ENCODE peak calls at places on chromosomes 11 and 22, in ten cellular contexts. One of them, this sample, is unnamed.
A peak's percentile ranks its signal among the peaks of the same experiment; 100 is the strongest.

GRCh38 chr22:34587357-34588356 is 478.3 kb upstream of the ISX start:
- DNase-seq in colonic mucosa: no peak
- DNase-seq in thoracic aorta: no peak
- DNase-seq in pancreas: peak; percentile 40
- DNase-seq in BE2C: no peak
- DNase-seq in prostate gland: peak; percentile 59
- DNase-seq in HCT116: no peak
- DNase-seq in left ventricle myocardium inferior: no peak
- DNase-seq in body of pancreas: peak; percentile 10
- DNase-seq in A673: no peak
- DNase-seq in this sample: no peak

GRCh38 chr22:43707650-43708049 is 104.5 kb downstream of the EFCAB6 start:
- DNase-seq in colonic mucosa: no peak
- DNase-seq in thoracic aorta: no peak
- DNase-seq in pancreas: no peak
- DNase-seq in BE2C: no peak
- DNase-seq in prostate gland: no peak
- DNase-seq in HCT116: peak; percentile 1
- DNase-seq in left ventricle myocardium inferior: no peak
- DNase-seq in body of pancreas: no peak
- DNase-seq in A673: no peak
- DNase-seq in this sample: no peak

GRCh38 chr11:78954261-78954660 is 379.6 kb upstream of the NARS2 start:
- DNase-seq in colonic mucosa: no peak
- DNase-seq in thoracic aorta: no peak
- DNase-seq in pancreas: no peak
- DNase-seq in BE2C: no peak
- DNase-seq in prostate gland: peak; percentile 45
- DNase-seq in HCT116: no peak
- DNase-seq in left ventricle myocardium inferior: no peak
- DNase-seq in body of pancreas: no peak
- DNase-seq in A673: no peak
- DNase-seq in this sample: no peak

GRCh38 chr22:45837507-45837906 is 139.5 kb downstream of the WNT7B start:
- DNase-seq in colonic mucosa: no peak
- DNase-seq in thoracic aorta: no peak
- DNase-seq in pancreas: no peak
- DNase-seq in BE2C: no peak
- DNase-seq in prostate gland: no peak
- DNase-seq in HCT116: no peak
- DNase-seq in left ventricle myocardium inferior: no peak
- DNase-seq in body of pancreas: no peak
- DNase-seq in A673: no peak
- DNase-seq in this sample: no peak

GRCh38 chr11:86182976-86183584 is 61.5 kb upstream of the EED start:
- DNase-seq in colonic mucosa: peak; percentile 64
- DNase-seq in thoracic aorta: no peak
- DNase-seq in pancreas: no peak
- DNase-seq in BE2C: no peak
- DNase-seq in prostate gland: no peak
- DNase-seq in HCT116: no peak
- DNase-seq in left ventricle myocardium inferior: no peak
- DNase-seq in body of pancreas: no peak
- DNase-seq in A673: no peak
- DNase-seq in this sample: no peak

GRCh38 chr11:85263328-85263727 is 363.8 kb downstream of the DLG2 start:
- DNase-seq in colonic mucosa: no peak
- DNase-seq in thoracic aorta: no peak
- DNase-seq in pancreas: no peak
- DNase-seq in BE2C: no peak
- DNase-seq in prostate gland: no peak
- DNase-seq in HCT116: no peak
- DNase-seq in left ventricle myocardium inferior: no peak
- DNase-seq in body of pancreas: no peak
- DNase-seq in A673: no peak
- DNase-seq in this sample: no peak

GRCh38 chr22:23531966-23532735 is 47.9 kb downstream of the IGLL1 start:
- DNase-seq in colonic mucosa: no peak
- DNase-seq in thoracic aorta: no peak
- DNase-seq in pancreas: no peak
- DNase-seq in BE2C: no peak
- DNase-seq in prostate gland: no peak
- DNase-seq in HCT116: no peak
- DNase-seq in left ventricle myocardium inferior: no peak
- DNase-seq in body of pancreas: no peak
- DNase-seq in A673: no peak
- DNase-seq in this sample: no peak

GRCh38 chr22:35592418-35592967 is 24.6 kb downstream of the MB start:
- DNase-seq in colonic mucosa: no peak
- DNase-seq in thoracic aorta: no peak
- DNase-seq in pancreas: no peak
- DNase-seq in BE2C: no peak
- DNase-seq in prostate gland: no peak
- DNase-seq in HCT116: no peak
- DNase-seq in left ventricle myocardium inferior: no peak
- DNase-seq in body of pancreas: no peak
- DNase-seq in A673: no peak
- DNase-seq in this sample: no peak

DNA sequence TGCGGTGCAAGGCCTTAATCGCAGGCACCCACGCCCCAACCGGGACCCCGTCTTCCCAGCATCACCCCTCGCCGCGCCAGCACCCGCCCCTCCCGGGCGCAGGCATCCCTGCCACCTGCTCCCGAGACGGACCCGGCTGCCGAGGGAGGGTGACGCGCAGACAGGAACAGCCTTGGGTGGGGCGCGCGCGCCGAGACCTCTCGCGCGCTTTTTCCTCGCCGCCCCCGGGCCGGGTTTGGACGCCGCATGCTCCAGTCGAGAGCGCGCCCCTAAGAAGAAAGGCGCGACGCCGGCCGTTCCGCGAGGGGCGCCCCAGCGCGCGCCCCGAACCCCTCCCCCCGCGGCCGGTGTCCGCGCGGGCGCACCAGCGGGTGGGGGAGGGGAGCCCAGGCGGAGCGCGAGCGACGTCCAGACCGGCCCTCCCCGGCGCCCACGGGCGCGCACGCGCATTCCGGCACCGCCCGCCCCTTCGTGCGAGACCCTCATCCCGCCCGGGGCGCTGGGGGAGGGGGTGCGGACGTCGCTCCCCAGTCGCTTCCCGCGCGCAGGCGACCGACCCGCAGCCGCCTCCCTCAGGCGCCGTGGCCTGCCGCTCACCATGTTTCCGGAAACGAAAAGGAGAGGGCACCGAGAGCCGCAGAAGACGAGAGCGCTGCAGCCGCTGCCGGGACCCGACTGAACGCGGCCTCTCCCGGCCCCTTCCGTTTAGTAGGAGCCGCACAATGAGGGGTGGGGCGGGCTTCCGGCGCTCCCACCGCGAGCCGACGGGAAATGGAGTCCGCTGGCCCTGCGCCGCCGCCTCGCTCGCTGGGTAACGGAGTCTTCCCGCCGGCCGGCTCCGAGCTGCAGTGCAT is at the start of gene CFL1:
- DNase-seq in colonic mucosa: peak; percentile 98
- DNase-seq in thoracic aorta: peak; percentile 92
- DNase-seq in pancreas: peak; percentile 98
- DNase-seq in BE2C: peak; percentile 99
- DNase-seq in prostate gland: peak; percentile 99
- DNase-seq in HCT116: peak; percentile 92
- DNase-seq in left ventricle myocardium inferior: peak; percentile 99
- DNase-seq in body of pancreas: peak; percentile 99
- DNase-seq in A673: peak; percentile 100
- DNase-seq in this sample: peak; percentile 98
- H3K36me3 ChIP-seq in colonic mucosa: peaks cover 17% of the 10 kb centered on the region
- H3K36me3 ChIP-seq in thoracic aorta: peaks cover 42% of the 10 kb centered on the region
- H3K36me3 ChIP-seq in pancreas: peaks cover 15% of the 10 kb centered on the region
- H3K36me3 ChIP-seq in BE2C: peaks cover 50% of the 10 kb centered on the region
- H3K36me3 ChIP-seq in prostate gland: peaks cover 8% of the 10 kb centered on the region
- H3K36me3 ChIP-seq in HCT116: peaks cover 46% of the 10 kb centered on the region
- H3K36me3 ChIP-seq in left ventricle myocardium inferior: peaks cover 51% of the 10 kb centered on the region
- H3K36me3 ChIP-seq in body of pancreas: peaks cover 8% of the 10 kb centered on the region
- H3K36me3 ChIP-seq in A673: peaks cover 50% of the 10 kb centered on the region
- H3K36me3 ChIP-seq in this sample: peaks cover 45% of the 10 kb centered on the region

GRCh38 chr11:45806937-45807791 is 2.2 kb downstream of the SLC35C1 start:
- DNase-seq in colonic mucosa: no peak
- DNase-seq in thoracic aorta: no peak
- DNase-seq in pancreas: no peak
- DNase-seq in BE2C: no peak
- DNase-seq in prostate gland: no peak
- DNase-seq in HCT116: no peak
- DNase-seq in left ventricle myocardium inferior: no peak
- DNase-seq in body of pancreas: no peak
- DNase-seq in A673: no peak
- DNase-seq in this sample: no peak

GRCh38 chr11:45806072-45806933 is 1.4 kb downstream of the SLC35C1 start:
- DNase-seq in colonic mucosa: no peak
- DNase-seq in thoracic aorta: no peak
- DNase-seq in pancreas: no peak
- DNase-seq in BE2C: no peak
- DNase-seq in prostate gland: no peak
- DNase-seq in HCT116: no peak
- DNase-seq in left ventricle myocardium inferior: no peak
- DNase-seq in body of pancreas: peak; percentile 25
- DNase-seq in A673: no peak
- DNase-seq in this sample: no peak

GRCh38 chr11:45803981-45804805 is 756 bp upstream of the SLC35C1 start:
- DNase-seq in colonic mucosa: peak; percentile 92
- DNase-seq in thoracic aorta: peak; percentile 21
- DNase-seq in pancreas: peak; percentile 79
- DNase-seq in BE2C: peak; percentile 71
- DNase-seq in prostate gland: peak; percentile 79
- DNase-seq in HCT116: no peak
- DNase-seq in left ventricle myocardium inferior: peak; percentile 88
- DNase-seq in body of pancreas: peak; percentile 85
- DNase-seq in A673: peak; percentile 83
- DNase-seq in this sample: peak; percentile 80

GRCh38 chr11:45804806-45805304 is at the start of gene SLC35C1:
- DNase-seq in colonic mucosa: peak; percentile 98
- DNase-seq in thoracic aorta: peak; percentile 88
- DNase-seq in pancreas: peak; percentile 96
- DNase-seq in BE2C: peak; percentile 91
- DNase-seq in prostate gland: peak; percentile 97
- DNase-seq in HCT116: peak; percentile 86
- DNase-seq in left ventricle myocardium inferior: peak; percentile 97
- DNase-seq in body of pancreas: peak; percentile 98
- DNase-seq in A673: peak; percentile 100
- DNase-seq in this sample: peak; percentile 97

DNA sequence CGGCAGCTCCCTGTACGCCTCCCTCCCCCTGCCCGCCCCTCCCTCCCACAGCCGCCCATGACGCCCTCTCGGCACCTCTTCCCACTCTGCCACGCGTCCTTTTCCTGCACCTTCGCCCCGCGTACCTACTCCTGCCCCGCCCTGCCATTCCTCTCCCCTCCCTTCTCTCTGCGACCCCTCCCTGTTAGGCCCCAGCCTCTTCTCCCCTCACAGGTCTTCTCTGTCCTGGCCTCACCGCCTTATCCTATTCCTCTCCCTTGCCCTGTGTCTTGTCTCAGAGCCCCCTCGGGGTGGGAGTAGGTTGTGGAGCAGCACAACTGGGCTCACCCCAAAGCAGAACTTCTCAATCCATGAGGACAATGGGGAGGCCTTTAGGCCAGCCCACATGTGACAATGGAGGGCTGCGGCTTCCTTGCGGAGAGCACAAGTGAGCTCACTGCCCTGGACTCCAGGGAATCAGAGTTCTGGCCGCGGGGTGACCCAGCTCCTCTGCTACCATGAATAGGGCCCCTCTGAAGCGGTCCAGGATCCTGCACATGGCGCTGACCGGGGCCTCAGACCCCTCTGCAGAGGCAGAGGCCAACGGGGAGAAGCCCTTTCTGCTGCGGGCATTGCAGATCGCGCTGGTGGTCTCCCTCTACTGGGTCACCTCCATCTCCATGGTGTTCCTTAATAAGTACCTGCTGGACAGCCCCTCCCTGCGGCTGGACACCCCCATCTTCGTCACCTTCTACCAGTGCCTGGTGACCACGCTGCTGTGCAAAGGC is 539 bp downstream of the SLC35C1 start:
- DNase-seq in colonic mucosa: no peak
- DNase-seq in thoracic aorta: no peak
- DNase-seq in pancreas: peak; percentile 33
- DNase-seq in BE2C: peak; percentile 20
- DNase-seq in prostate gland: no peak
- DNase-seq in HCT116: no peak
- DNase-seq in left ventricle myocardium inferior: peak; percentile 43
- DNase-seq in body of pancreas: peak; percentile 49
- DNase-seq in A673: peak; percentile 58
- DNase-seq in this sample: peak; percentile 54
- H3K36me3 ChIP-seq in colonic mucosa: no peaks in the 10 kb centered on the region
- H3K36me3 ChIP-seq in thoracic aorta: peaks cover under 1% of the 10 kb centered on the region
- H3K36me3 ChIP-seq in pancreas: peaks cover 5% of the 10 kb centered on the region
- H3K36me3 ChIP-seq in BE2C: no peaks in the 10 kb centered on the region
- H3K36me3 ChIP-seq in prostate gland: no peaks in the 10 kb centered on the region
- H3K36me3 ChIP-seq in HCT116: no peaks in the 10 kb centered on the region
- H3K36me3 ChIP-seq in left ventricle myocardium inferior: peaks cover 24% of the 10 kb centered on the region
- H3K36me3 ChIP-seq in body of pancreas: no peaks in the 10 kb centered on the region
- H3K36me3 ChIP-seq in A673: no peaks in the 10 kb centered on the region
- H3K36me3 ChIP-seq in this sample: no peaks in the 10 kb centered on the region

GRCh38 chr11:12005061-12005460 is 3.4 kb downstream of the DKK3 start:
- DNase-seq in colonic mucosa: no peak
- DNase-seq in thoracic aorta: no peak
- DNase-seq in pancreas: no peak
- DNase-seq in BE2C: no peak
- DNase-seq in prostate gland: no peak
- DNase-seq in HCT116: no peak
- DNase-seq in left ventricle myocardium inferior: no peak
- DNase-seq in body of pancreas: no peak
- DNase-seq in A673: no peak
- DNase-seq in this sample: no peak

GRCh38 chr11:12001152-12001551 is 7.3 kb downstream of the DKK3 start:
- DNase-seq in colonic mucosa: no peak
- DNase-seq in thoracic aorta: no peak
- DNase-seq in pancreas: peak; percentile 46
- DNase-seq in BE2C: no peak
- DNase-seq in prostate gland: no peak
- DNase-seq in HCT116: no peak
- DNase-seq in left ventricle myocardium inferior: no peak
- DNase-seq in body of pancreas: peak; percentile 46
- DNase-seq in A673: no peak
- DNase-seq in this sample: no peak

GRCh38 chr11:12005476-12005875 is 3.0 kb downstream of the DKK3 start:
- DNase-seq in colonic mucosa: no peak
- DNase-seq in thoracic aorta: no peak
- DNase-seq in pancreas: no peak
- DNase-seq in BE2C: no peak
- DNase-seq in prostate gland: no peak
- DNase-seq in HCT116: no peak
- DNase-seq in left ventricle myocardium inferior: no peak
- DNase-seq in body of pancreas: no peak
- DNase-seq in A673: no peak
- DNase-seq in this sample: no peak

GRCh38 chr11:12003815-12004214 is 4.6 kb downstream of the DKK3 start:
- DNase-seq in colonic mucosa: no peak
- DNase-seq in thoracic aorta: no peak
- DNase-seq in pancreas: no peak
- DNase-seq in BE2C: no peak
- DNase-seq in prostate gland: no peak
- DNase-seq in HCT116: no peak
- DNase-seq in left ventricle myocardium inferior: no peak
- DNase-seq in body of pancreas: no peak
- DNase-seq in A673: no peak
- DNase-seq in this sample: no peak

DNA sequence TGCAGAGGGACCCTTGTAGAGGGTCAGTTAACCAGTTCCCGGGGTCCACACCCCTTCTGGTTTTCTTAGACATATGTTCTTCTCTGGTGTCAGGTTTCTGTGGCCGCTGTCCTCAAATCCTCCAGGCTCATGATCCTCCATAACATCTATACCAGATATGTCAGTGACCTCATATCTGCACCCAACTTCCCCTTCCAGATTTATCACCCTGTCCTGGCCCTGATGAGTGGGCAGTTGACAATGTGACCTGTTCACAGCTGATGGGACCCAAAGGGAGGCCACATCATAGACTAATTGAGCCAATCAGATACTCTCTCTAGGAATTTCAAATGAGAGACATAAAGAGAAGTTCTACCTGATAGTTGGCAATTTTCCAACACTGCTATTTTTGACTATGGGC is 5.1 kb downstream of the DKK3 start:
- DNase-seq in colonic mucosa: no peak
- DNase-seq in thoracic aorta: no peak
- DNase-seq in pancreas: no peak
- DNase-seq in BE2C: no peak
- DNase-seq in prostate gland: no peak
- DNase-seq in HCT116: no peak
- DNase-seq in left ventricle myocardium inferior: no peak
- DNase-seq in body of pancreas: no peak
- DNase-seq in A673: no peak
- DNase-seq in this sample: no peak
- H3K36me3 ChIP-seq in colonic mucosa: no peaks in the 10 kb centered on the region
- H3K36me3 ChIP-seq in thoracic aorta: peaks cover 5% of the 10 kb centered on the region
- H3K36me3 ChIP-seq in pancreas: no peaks in the 10 kb centered on the region
- H3K36me3 ChIP-seq in BE2C: no peaks in the 10 kb centered on the region
- H3K36me3 ChIP-seq in prostate gland: no peaks in the 10 kb centered on the region
- H3K36me3 ChIP-seq in HCT116: no peaks in the 10 kb centered on the region
- H3K36me3 ChIP-seq in left ventricle myocardium inferior: peaks cover 37% of the 10 kb centered on the region
- H3K36me3 ChIP-seq in body of pancreas: no peaks in the 10 kb centered on the region
- H3K36me3 ChIP-seq in A673: no peaks in the 10 kb centered on the region
- H3K36me3 ChIP-seq in this sample: peaks cover 3% of the 10 kb centered on the region

GRCh38 chr11:118314985-118315384 is 10.5 kb downstream of the CD3E start:
- DNase-seq in colonic mucosa: no peak
- DNase-seq in thoracic aorta: no peak
- DNase-seq in pancreas: no peak
- DNase-seq in BE2C: no peak
- DNase-seq in prostate gland: no peak
- DNase-seq in HCT116: no peak
- DNase-seq in left ventricle myocardium inferior: no peak
- DNase-seq in body of pancreas: no peak
- DNase-seq in A673: no peak
- DNase-seq in this sample: no peak
- H3K36me3 ChIP-seq in colonic mucosa: no peaks in the 10 kb centered on the region
- H3K36me3 ChIP-seq in thoracic aorta: no peaks in the 10 kb centered on the region
- H3K36me3 ChIP-seq in pancreas: no peaks in the 10 kb centered on the region
- H3K36me3 ChIP-seq in BE2C: no peaks in the 10 kb centered on the region
- H3K36me3 ChIP-seq in prostate gland: no peaks in the 10 kb centered on the region
- H3K36me3 ChIP-seq in HCT116: no peaks in the 10 kb centered on the region
- H3K36me3 ChIP-seq in left ventricle myocardium inferior: no peaks in the 10 kb centered on the region
- H3K36me3 ChIP-seq in body of pancreas: no peaks in the 10 kb centered on the region
- H3K36me3 ChIP-seq in A673: no peaks in the 10 kb centered on the region
- H3K36me3 ChIP-seq in this sample: no peaks in the 10 kb centered on the region